ENCODE peak calls at places on chromosomes 6 and 20, in five cellular contexts. S is astrocyte, U is aorta, I is HCT116, B is amniotic stem cell. H is an unnamed sample.

GRCh38 chr20:60057866-60058807 is 99.9 kb downstream of the CDH26 start:
- DNase-seq in U (peak; percentile 74), I (no peak), B (no peak), S (peak; percentile 65), H (peak; percentile 13)

GRCh38 chr6:158056355-158056754 is 74.7 kb downstream of the SYNJ2 start:
- DNase-seq in S (no peak), B (no peak), I (no peak), U (no peak), H (no peak)

GRCh38 chr6:132122176-132122575 is 171.0 kb upstream of the CCN2 start:
- DNase-seq in I (no peak), U (no peak), B (no peak), S (no peak), H (no peak)

GRCh38 chr6:165453395-165453794 is 144.0 kb upstream of the C6orf118 start:
- DNase-seq in U (no peak), B (no peak), I (no peak), S (no peak), H (no peak)

GRCh38 chr6:113805167-113805835 is 51.8 kb upstream of the MARCKS start:
- DNase-seq in B (no peak), S (no peak), U (no peak), I (no peak), H (no peak)

GRCh38 chr20:44496976-44497375 is 21.3 kb downstream of the TTPAL start:
- DNase-seq in B (peak; percentile 41), I (peak; percentile 39), U (no peak), S (peak; percentile 92), H (peak; percentile 97)

GRCh38 chr20:38165089-38165965 is at the start of gene TGM2:
- DNase-seq in I (no peak), B (peak; percentile 46), S (no peak), U (peak; percentile 89), H (peak; percentile 81)

GRCh38 chr6:5992551-5993225 is 14.0 kb downstream of the NRN1 start:
- DNase-seq in I (no peak), U (no peak), B (no peak), S (no peak), H (no peak)

GRCh38 chr6:22737331-22737730 is 168.0 kb downstream of the HDGFL1 start:
- DNase-seq in I (peak; percentile 4), S (peak; percentile 35), B (peak; percentile 1), U (peak; percentile 50), H (peak; percentile 62)

GRCh38 chr20:49381558-49382493 is 100.6 kb downstream of the KCNB1 start:
- DNase-seq in I (peak; percentile 33), S (peak; percentile 49), U (peak; percentile 84), B (no peak), H (peak; percentile 58)

GRCh38 chr20:48697845-48698491 is 129.8 kb downstream of the PREX1 start:
- DNase-seq in S (peak; percentile 68), B (peak; percentile 48), U (peak; percentile 90), I (no peak), H (peak; percentile 91)

GRCh38 chr20:43431120-43431519 is 26.6 kb upstream of the SRSF6 start:
- DNase-seq in B (no peak), I (no peak), U (no peak), S (no peak), H (peak; percentile 5)

GRCh38 chr6:125558907-125559306 is 190.5 kb upstream of the HEY2 start:
- DNase-seq in S (no peak), I (no peak), U (no peak), B (no peak), H (no peak)

GRCh38 chr20:3173582-3174441 is 463 bp upstream of the LZTS3 start:
- DNase-seq in S (peak; percentile 47), U (peak; percentile 93), B (peak; percentile 58), I (peak; percentile 38), H (peak; percentile 68)

GRCh38 chr6:160139420-160139851 is 17.8 kb downstream of the SLC22A1 start:
- DNase-seq in S (peak; percentile 86), I (no peak), B (peak; percentile 78), U (no peak), H (peak; percentile 93)

GRCh38 chr6:114024746-114025145 is 53.8 kb upstream of the HDAC2 start:
- DNase-seq in I (no peak), B (no peak), S (no peak), U (no peak), H (peak; percentile 33)

GRCh38 chr6:123962508-123962907 is 158.8 kb downstream of the NKAIN2 start:
- DNase-seq in B (no peak), S (no peak), U (no peak), I (no peak), H (no peak)

GRCh38 chr6:30443657-30444450 is 45.5 kb upstream of the HLA-E start:
- DNase-seq in U (no peak), I (no peak), S (peak; percentile 8), B (no peak), H (no peak)

GRCh38 chr20:11432407-11432806 is 485.3 kb upstream of the BTBD3 start:
- DNase-seq in S (peak; percentile 90), I (no peak), U (no peak), B (no peak), H (peak; percentile 59)

GRCh38 chr6:145801021-145801420 is 13.6 kb downstream of the FBXO30 start:
- DNase-seq in B (no peak), S (no peak), I (no peak), U (no peak), H (no peak)

GRCh38 chr6:169189686-169190085 is 64.0 kb downstream of the THBS2 start:
- DNase-seq in U (no peak), I (no peak), S (no peak), B (no peak), H (peak; percentile 28)

GRCh38 chr6:82840571-82840970 is 225.1 kb downstream of the UBE3D start:
- DNase-seq in B (no peak), U (no peak), S (peak; percentile 77), I (no peak), H (no peak)

GRCh38 chr6:150606258-150607043 is 6.8 kb downstream of the PLEKHG1 start:
- DNase-seq in B (no peak), S (no peak), I (no peak), U (no peak), H (no peak)

GRCh38 chr6:158835616-158836221 is 16.6 kb upstream of the EZR start:
- DNase-seq in B (no peak), U (peak; percentile 59), S (no peak), I (no peak), H (peak; percentile 44)

GRCh38 chr20:58447733-58448391 is 58.8 kb downstream of the VAPB start:
- DNase-seq in S (peak; percentile 19), B (peak; percentile 50), U (no peak), I (peak; percentile 33), H (peak; percentile 72)

GRCh38 chr6:159106627-159107241 is 61.9 kb upstream of the TAGAP start:
- DNase-seq in U (peak; percentile 73), I (peak; percentile 70), B (no peak), S (peak; percentile 54), H (peak; percentile 67)

GRCh38 chr20:2387180-2387577 is 6.5 kb downstream of the TGM6 start:
- DNase-seq in U (no peak), B (no peak), S (no peak), I (peak; percentile 39), H (no peak)

GRCh38 chr6:139472341-139473038 is 98.0 kb upstream of the CITED2 start:
- DNase-seq in I (no peak), U (no peak), B (no peak), S (peak; percentile 51), H (peak; percentile 72)

GRCh38 chr20:3795511-3796468 is at the start of gene CDC25B:
- DNase-seq in U (peak; percentile 98), S (peak; percentile 73), B (peak; percentile 88), I (peak; percentile 84), H (peak; percentile 93)

GRCh38 chr6:13615802-13616140 is 636 bp downstream of the NOL7 start:
- DNase-seq in S (peak; percentile 35), I (no peak), B (no peak), U (peak; percentile 76), H (no peak)

GRCh38 chr6:45433533-45434400 is 56.0 kb upstream of the SUPT3H start:
- DNase-seq in I (no peak), S (no peak), U (no peak), B (no peak), H (no peak)

GRCh38 chr6:15037253-15037652 is 208.6 kb upstream of the JARID2 start:
- DNase-seq in U (no peak), I (no peak), B (no peak), S (no peak), H (no peak)

GRCh38 chr6:84016029-84016428 is 17.5 kb upstream of the MRAP2 start:
- DNase-seq in I (no peak), B (no peak), U (no peak), S (no peak), H (no peak)

GRCh38 chr6:112502348-112503130 is 155.4 kb downstream of the RFPL4B start:
- DNase-seq in U (no peak), I (no peak), B (no peak), S (peak; percentile 39), H (peak; percentile 38)

GRCh38 chr6:7053125-7053784 is 54.5 kb upstream of the RREB1 start:
- DNase-seq in I (no peak), S (no peak), U (no peak), B (no peak), H (no peak)

GRCh38 chr20:57006411-57007170 is 259.9 kb downstream of the BMP7 start:
- DNase-seq in S (peak; percentile 21), U (no peak), I (no peak), B (no peak), H (no peak)

GRCh38 chr6:112439010-112439409 is 91.9 kb downstream of the RFPL4B start:
- DNase-seq in B (no peak), S (peak; percentile 32), U (no peak), I (no peak), H (no peak)

H was measured in cardiac fibroblast.